ENCODE peak calls at places on chromosomes 11 and 22, in four cellular contexts. X, H, F and V are unnamed samples.
A peak's percentile ranks its signal among the peaks of the same experiment; 100 is the strongest.

GRCh38 chr22:44665115-44665514 is 36.9 kb upstream of the PRR5 start:
- DNase-seq in X (no peak), F (no peak), H (no peak), V (no peak)

GRCh38 chr22:44667829-44668189 is 34.2 kb upstream of the PRR5 start:
- DNase-seq in F (no peak), H (no peak), X (no peak), V (no peak)

GRCh38 chr11:129295746-129296145 is 79.9 kb upstream of the BARX2 start:
- DNase-seq in H (no peak), F (no peak), X (no peak), V (no peak)

GRCh38 chr11:94305146-94305545 is 766 bp downstream of the IZUMO1R start:
- DNase-seq in X (no peak), H (no peak), F (no peak), V (no peak)

GRCh38 chr11:103652013-103652412 is 384.4 kb upstream of the DDI1 start:
- DNase-seq in F (no peak), H (no peak), X (no peak), V (no peak)

GRCh38 chr22:41844513-41844912 is 11.6 kb downstream of the SREBF2 start:
- DNase-seq in F (no peak), X (no peak), H (no peak), V (no peak)

GRCh38 chr22:39991164-39991860 is 3.4 kb upstream of the FAM83F start:
- DNase-seq in X (peak; percentile 40), F (no peak), H (no peak), V (no peak)

GRCh38 chr11:120932305-120932905 is 91.5 kb upstream of the TBCEL start:
- DNase-seq in H (no peak), X (no peak), F (no peak), V (no peak)

GRCh38 chr11:113690619-113691569 is 15.2 kb downstream of the TMPRSS5 start:
- DNase-seq in H (peak; percentile 86), X (peak; percentile 13), F (no peak), V (peak; percentile 56)

GRCh38 chr11:30120045-30120589 is 103.3 kb upstream of the KCNA4 start:
- DNase-seq in H (no peak), F (no peak), X (no peak), V (no peak)

GRCh38 chr22:41387341-41387740 is 5.6 kb downstream of the TEF start:
- DNase-seq in F (no peak), H (no peak), X (no peak), V (no peak)

DNA sequence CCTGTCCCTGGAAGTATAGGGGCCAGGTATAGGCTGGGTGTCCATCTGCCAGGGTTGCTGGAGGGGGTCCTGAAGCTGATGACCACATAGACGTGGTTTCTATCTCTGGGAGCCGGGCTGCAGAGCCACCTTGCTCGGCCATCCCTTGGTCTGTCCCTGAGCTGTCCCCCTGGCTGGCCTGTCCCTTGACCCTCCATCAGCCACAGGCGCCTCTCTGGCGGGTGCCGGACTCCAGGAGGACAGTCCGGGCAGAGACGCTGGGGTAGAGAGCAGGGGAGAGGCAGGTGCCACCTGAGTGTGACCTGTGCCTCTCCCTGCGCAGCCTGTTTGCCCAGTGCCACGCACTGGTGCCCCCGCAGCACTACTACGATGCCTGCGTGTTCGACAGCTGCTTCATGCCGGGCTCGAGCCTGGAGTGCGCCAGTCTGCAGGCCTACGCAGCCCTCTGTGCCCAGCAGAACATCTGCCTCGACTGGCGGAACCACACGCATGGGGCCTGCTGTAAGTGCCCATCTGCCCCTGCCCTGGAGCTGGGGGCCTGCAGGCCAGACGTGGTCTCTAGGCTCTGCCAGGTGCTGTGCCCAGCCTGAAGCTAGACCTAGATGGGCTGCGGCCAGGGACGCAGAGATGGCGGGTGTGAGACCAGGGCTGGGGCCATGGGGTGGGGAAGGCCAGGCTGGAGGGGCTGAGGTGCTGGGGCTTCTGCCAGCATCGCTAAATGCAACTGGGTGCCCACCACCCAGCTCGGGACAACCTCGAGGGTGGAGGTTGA is 29.9 kb downstream of the MUC2 start:
- DNase-seq in F (no peak), H (no peak), X (no peak), V (no peak)
- TF ChIP-seq SUZ12 in F (no peak), H (no peak), X (no peak), V (no peak)

GRCh38 chr11:128297111-128297651 is 290.2 kb downstream of the ETS1 start:
- DNase-seq in F (no peak), H (no peak), X (no peak), V (no peak)

GRCh38 chr11:128297805-128298204 is 289.6 kb downstream of the ETS1 start:
- DNase-seq in X (no peak), H (no peak), F (no peak), V (no peak)

GRCh38 chr11:128294001-128294684 is 293.2 kb downstream of the ETS1 start:
- DNase-seq in F (no peak), H (no peak), X (no peak), V (no peak)

GRCh38 chr11:128291835-128292234 is 295.5 kb downstream of the ETS1 start:
- DNase-seq in F (no peak), X (no peak), H (no peak), V (no peak)

GRCh38 chr11:128294685-128295079 is 292.7 kb downstream of the ETS1 start:
- DNase-seq in X (no peak), H (no peak), F (no peak), V (no peak)
- TF ChIP-seq SP1 in X (no peak), H (no peak), F (no peak), V (no peak)

GRCh38 chr22:46619240-46619829 is 851 bp upstream of the GRAMD4 start:
- DNase-seq in H (no peak), F (no peak), X (no peak), V (no peak)
- TF ChIP-seq SUZ12 in H (no peak), F (no peak), X (no peak), V (no peak)

GRCh38 chr22:24323233-24323632 is 52.6 kb downstream of the SPECC1L start:
- DNase-seq in H (no peak), F (no peak), X (no peak), V (no peak)

GRCh38 chr22:24324137-24324536 is 53.5 kb downstream of the SPECC1L start:
- DNase-seq in H (no peak), X (no peak), F (no peak), V (no peak)

GRCh38 chr22:24326266-24326665 is 55.6 kb downstream of the SPECC1L start:
- DNase-seq in H (no peak), X (no peak), F (no peak), V (no peak)

GRCh38 chr22:24323695-24324094 is 53.1 kb downstream of the SPECC1L start:
- DNase-seq in H (no peak), X (no peak), F (no peak), V (no peak)

DNA sequence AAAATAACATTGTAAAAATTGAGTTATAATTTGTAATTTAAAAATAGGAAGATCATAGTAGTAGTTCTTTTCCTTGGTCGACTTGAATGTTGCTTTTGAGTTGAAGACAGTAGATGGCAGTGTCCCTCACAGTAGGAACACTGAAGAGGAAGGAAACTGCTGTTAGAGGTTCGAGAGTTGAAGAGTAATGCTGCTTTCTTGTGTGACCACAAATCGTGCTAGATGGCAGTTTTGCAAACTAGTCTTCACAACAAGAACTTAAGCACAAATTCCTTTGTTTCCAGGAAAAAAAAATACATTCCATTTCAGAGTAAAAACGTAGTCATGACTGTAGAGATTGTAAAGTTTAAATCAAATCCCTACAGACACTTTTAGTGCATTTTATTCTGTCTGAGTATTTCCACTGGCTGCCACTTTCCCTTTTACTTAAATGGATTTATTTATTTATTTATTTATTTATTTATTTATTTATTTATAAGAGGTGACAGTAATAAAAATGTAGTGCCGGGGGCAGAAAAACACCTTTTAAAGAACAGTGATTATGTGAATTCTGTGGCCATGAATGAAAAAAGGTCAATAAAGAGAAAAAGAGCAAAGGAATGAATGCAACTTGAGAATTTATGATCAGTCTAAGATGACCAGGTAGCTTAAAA is 54.6 kb downstream of the SPECC1L start:
- DNase-seq in F (peak; percentile 62), X (peak; percentile 49), H (no peak), V (peak; percentile 55)
- TF ChIP-seq SP1 in F (no peak), X (no peak), H (no peak), V (no peak)

GRCh38 chr11:2459796-2460531 is 15.2 kb downstream of the KCNQ1 start:
- DNase-seq in X (no peak), H (no peak), F (no peak), V (no peak)
- TF ChIP-seq SUZ12 in X (no peak), H (no peak), F (no peak), V (no peak)

DNA sequence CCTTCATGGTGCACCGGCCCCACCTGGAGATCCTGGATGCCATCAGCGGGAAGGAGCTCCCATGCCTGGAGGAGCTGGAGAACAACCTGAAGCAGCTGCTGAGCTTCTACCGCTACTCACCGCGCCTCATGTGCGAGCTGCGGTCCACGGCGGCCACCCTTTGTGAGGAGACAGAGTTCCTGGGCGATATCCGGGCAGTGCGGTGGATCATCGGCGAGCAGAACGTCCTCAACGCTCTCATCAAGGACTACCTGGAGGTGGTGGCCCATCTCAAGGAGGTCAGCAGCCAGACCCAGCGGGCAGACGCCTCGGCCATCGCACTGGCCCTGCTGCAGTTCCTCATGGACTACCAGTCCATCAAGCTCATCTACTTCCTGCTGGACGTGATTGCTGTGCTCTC is 59.2 kb downstream of the SYT13 start:
- DNase-seq in H (no peak), X (no peak), F (no peak), V (no peak)
- TF ChIP-seq SP1 in H (no peak), X (no peak), F (no peak), V (no peak)

GRCh38 chr11:21771097-21771496 is 421.8 kb upstream of the ANO5 start:
- DNase-seq in X (no peak), H (no peak), F (no peak), V (no peak)
- TF ChIP-seq SUZ12 in X (no peak), H (no peak), F (no peak), V (no peak)

GRCh38 chr11:826836-827145 is 928 bp upstream of the CRACR2B start:
- DNase-seq in F (no peak), X (no peak), H (no peak), V (no peak)

GRCh38 chr11:829116-829945 is 1.6 kb downstream of the CRACR2B start:
- DNase-seq in F (no peak), H (peak; percentile 76), X (no peak), V (no peak)

GRCh38 chr11:827146-827860 is 416 bp upstream of the CRACR2B start:
- DNase-seq in F (no peak), H (peak; percentile 91), X (peak; percentile 47), V (no peak)

GRCh38 chr11:828501-829115 is 889 bp downstream of the CRACR2B start:
- DNase-seq in H (no peak), F (no peak), X (no peak), V (no peak)

DNA sequence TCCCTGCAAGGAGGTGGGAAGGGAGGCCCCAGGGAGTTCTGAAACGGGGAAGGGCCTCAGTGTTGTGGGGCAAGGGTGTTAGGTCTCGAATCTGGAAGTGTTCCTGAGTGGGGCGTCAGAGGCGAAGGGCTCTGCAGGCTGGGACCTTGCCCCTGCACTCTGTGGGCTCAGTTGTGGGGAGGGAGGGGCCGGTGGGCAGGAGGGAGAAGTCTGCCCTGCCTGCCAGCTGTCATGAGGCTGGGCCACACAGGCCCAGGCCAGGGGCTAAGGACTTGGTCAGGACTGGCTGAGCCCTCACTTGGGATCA is at the start of gene CRACR2B:
- DNase-seq in X (no peak), F (no peak), H (no peak), V (no peak)
- TF ChIP-seq SP1 in X (no peak), F (no peak), H (no peak), V (no peak)